ENCODE peak calls at places on chromosome 9, in nine cellular contexts. K is tibial nerve; N is GDM1; C is kidney; F is stimulated activated CD4-positive, alpha-beta T cell treated with anti-CD3 and anti-CD28 coated beads, Interleukin-12 subunit alpha, Interleukin-12 subunit beta, amount 100 ng/mL, for 48 hours; Q is CD4-positive, alpha-beta T cell; B is effector memory CD4-positive, alpha-beta T cell; X is DMS153; E is foreskin keratinocyte. G is an unnamed sample.

GRCh38 chr9:109440797-109441287 is 57.3 kb downstream of the PTPN3 start:
- DNase-seq in K (no peak), N (peak), C (no peak), F (peak), Q (no peak), B (no peak), X (peak), E (peak), G (peak)

GRCh38 chr9:15738011-15738410 is 185.2 kb downstream of the CCDC171 start:
- DNase-seq in K (no peak), N (no peak), C (no peak), F (no peak), Q (no peak), B (no peak), X (no peak), E (no peak), G (no peak)

GRCh38 chr9:117704024-117704575 is at the start of gene TLR4:
- DNase-seq in K (peak), N (no peak), C (peak), F (no peak), Q (no peak), B (no peak), X (peak), E (no peak), G (peak)

GRCh38 chr9:114474425-114474824 is 30.8 kb downstream of the WHRN start:
- DNase-seq in K (no peak), N (no peak), C (no peak), F (no peak), Q (no peak), B (no peak), X (no peak), E (no peak), G (no peak)

GRCh38 chr9:133852476-133852875 is 114.3 kb upstream of the SARDH start:
- DNase-seq in K (no peak), N (no peak), C (no peak), F (no peak), Q (no peak), B (no peak), X (no peak), E (no peak), G (no peak)

GRCh38 chr9:962023-962422 is 14.4 kb upstream of the DMRT3 start:
- DNase-seq in K (no peak), N (no peak), C (no peak), F (no peak), Q (no peak), B (no peak), X (no peak), E (peak), G (no peak)

GRCh38 chr9:122567901-122568300 is 15.0 kb downstream of the OR1N2 start:
- DNase-seq in K (no peak), N (no peak), C (no peak), F (no peak), Q (no peak), B (no peak), X (no peak), E (no peak), G (no peak)

GRCh38 chr9:106859957-106860715 is 2.8 kb upstream of the ZNF462 start:
- DNase-seq in K (no peak), N (no peak), C (peak), F (no peak), Q (no peak), B (no peak), X (no peak), E (peak), G (no peak)

GRCh38 chr9:99235874-99236627 is 14.0 kb downstream of the SEC61B start:
- DNase-seq in K (no peak), N (no peak), C (no peak), F (no peak), Q (no peak), B (no peak), X (no peak), E (no peak), G (no peak)

GRCh38 chr9:69174645-69175487 is 789 bp downstream of the TJP2 start:
- DNase-seq in K (no peak), N (no peak), C (no peak), F (peak), Q (no peak), B (peak), X (no peak), E (peak), G (peak)

GRCh38 chr9:128825923-128826702 is 3.5 kb downstream of the SPOUT1 start:
- DNase-seq in K (no peak), N (no peak), C (no peak), F (no peak), Q (no peak), B (no peak), X (no peak), E (no peak), G (no peak)

GRCh38 chr9:125238127-125238914 is 2.8 kb downstream of the HSPA5 start:
- DNase-seq in K (no peak), N (no peak), C (no peak), F (no peak), Q (no peak), B (no peak), X (no peak), E (no peak), G (no peak)

GRCh38 chr9:124281934-124282351 is 24.2 kb downstream of the NEK6 start:
- DNase-seq in K (no peak), N (no peak), C (no peak), F (no peak), Q (no peak), B (no peak), X (no peak), E (no peak), G (no peak)

GRCh38 chr9:17839744-17840143 is 260.9 kb downstream of the SH3GL2 start:
- DNase-seq in K (no peak), N (no peak), C (no peak), F (no peak), Q (no peak), B (no peak), X (peak), E (no peak), G (no peak)

GRCh38 chr9:135525241-135526088 is 4.2 kb downstream of the LCN1 start:
- DNase-seq in K (no peak), N (no peak), C (no peak), F (no peak), Q (no peak), B (no peak), X (no peak), E (no peak), G (no peak)

GRCh38 chr9:93674580-93675335 is 98.4 kb downstream of the PHF2 start:
- DNase-seq in K (peak), N (no peak), C (peak), F (no peak), Q (no peak), B (no peak), X (no peak), E (no peak), G (no peak)

GRCh38 chr9:128821584-128822406 is 3.5 kb downstream of the ENDOG start:
- DNase-seq in K (no peak), N (no peak), C (no peak), F (no peak), Q (no peak), B (no peak), X (no peak), E (no peak), G (no peak)

GRCh38 chr9:14769235-14769580 is 46.7 kb upstream of the CER1 start:
- DNase-seq in K (no peak), N (no peak), C (no peak), F (no peak), Q (no peak), B (no peak), X (peak), E (peak), G (no peak)

GRCh38 chr9:109418827-109419226 is 79.3 kb downstream of the PTPN3 start:
- DNase-seq in K (no peak), N (no peak), C (no peak), F (no peak), Q (no peak), B (no peak), X (no peak), E (no peak), G (no peak)

GRCh38 chr9:135524130-135524861 is 3.1 kb downstream of the LCN1 start:
- DNase-seq in K (no peak), N (no peak), C (no peak), F (no peak), Q (no peak), B (no peak), X (no peak), E (no peak), G (no peak)

GRCh38 chr9:98045234-98046160 is 11.0 kb upstream of the NANS start:
- DNase-seq in K (no peak), N (peak), C (no peak), F (no peak), Q (peak), B (peak), X (no peak), E (no peak), G (no peak)

GRCh38 chr9:77712533-77713130 is 64.5 kb upstream of the GNA14 start:
- DNase-seq in K (no peak), N (peak), C (no peak), F (no peak), Q (no peak), B (no peak), X (no peak), E (peak), G (no peak)

GRCh38 chr9:36258989-36259315 is 704 bp upstream of the GNE start:
- DNase-seq in K (no peak), N (no peak), C (no peak), F (no peak), Q (no peak), B (no peak), X (no peak), E (peak), G (no peak)

GRCh38 chr9:70921126-70921525 is 200.3 kb downstream of the TRPM3 start:
- DNase-seq in K (no peak), N (no peak), C (no peak), F (no peak), Q (no peak), B (no peak), X (no peak), E (peak), G (no peak)

GRCh38 chr9:134193912-134194535 is 29.7 kb upstream of the RNU6ATAC start:
- DNase-seq in K (no peak), N (no peak), C (peak), F (no peak), Q (no peak), B (no peak), X (no peak), E (no peak), G (no peak)

GRCh38 chr9:87372401-87372851 is 125.2 kb upstream of the DAPK1 start:
- DNase-seq in K (no peak), N (no peak), C (peak), F (no peak), Q (no peak), B (no peak), X (no peak), E (no peak), G (no peak)

GRCh38 chr9:128503870-128504269 is 649 bp upstream of the GLE1 start:
- DNase-seq in K (no peak), N (no peak), C (no peak), F (no peak), Q (no peak), B (no peak), X (no peak), E (peak), G (no peak)

GRCh38 chr9:86368871-86369521 is 14.8 kb upstream of the TUT7 start:
- DNase-seq in K (no peak), N (no peak), C (no peak), F (no peak), Q (no peak), B (no peak), X (no peak), E (peak), G (no peak)

GRCh38 chr9:132027752-132028666 is 51.7 kb downstream of the MED27 start:
- DNase-seq in K (no peak), N (no peak), C (no peak), F (no peak), Q (no peak), B (no peak), X (no peak), E (peak), G (no peak)

GRCh38 chr9:130118841-130119520 is 53.2 kb upstream of the NCS1 start:
- DNase-seq in K (no peak), N (no peak), C (peak), F (no peak), Q (no peak), B (no peak), X (peak), E (peak), G (no peak)

GRCh38 chr9:89375181-89375760 is 57.0 kb downstream of the SECISBP2 start:
- DNase-seq in K (no peak), N (peak), C (no peak), F (no peak), Q (no peak), B (no peak), X (peak), E (peak), G (no peak)

GRCh38 chr9:116594552-116594951 is 92.6 kb upstream of the TRIM32 start:
- DNase-seq in K (no peak), N (no peak), C (no peak), F (no peak), Q (no peak), B (no peak), X (no peak), E (peak), G (no peak)

GRCh38 chr9:28688172-28688571 is 1114.9 kb upstream of the C9orf72 start:
- DNase-seq in K (no peak), N (no peak), C (no peak), F (no peak), Q (no peak), B (no peak), X (no peak), E (peak), G (no peak)

GRCh38 chr9:69023650-69024049 is 9.7 kb upstream of the PRKACG start:
- DNase-seq in K (no peak), N (no peak), C (no peak), F (no peak), Q (no peak), B (no peak), X (peak), E (no peak), G (no peak)

GRCh38 chr9:109806506-109807115 is 26.6 kb downstream of the PALM2AKAP2 start:
- DNase-seq in K (no peak), N (no peak), C (no peak), F (no peak), Q (no peak), B (no peak), X (no peak), E (no peak), G (no peak)

GRCh38 chr9:136668983-136669790 is 6.5 kb downstream of the EGFL7 start:
- DNase-seq in K (no peak), N (no peak), C (no peak), F (no peak), Q (no peak), B (no peak), X (no peak), E (no peak), G (no peak)